ENCODE peak calls at places on chromosomes 2 and 18, in seven cellular contexts. Q is left lung; B is PC-9; O is spleen; X is left ventricle myocardium inferior; L is CD4-positive, CD25-positive, alpha-beta regulatory T cell; F is pancreas. I is an unnamed sample. For H3K4me1 and H3K9me3, the result is how much of the 10 kb centered on the place peaks cover.

GRCh38 chr18:8468911-8469310 is 140.3 kb upstream of the RAB12 start:
- DNase-seq in X (peak), L (no peak), F (no peak), O (no peak), Q (no peak), B (no peak), I (no peak)

GRCh38 chr2:226788881-226789485 is 10.6 kb downstream of the IRS1 start:
- DNase-seq in F (no peak), L (no peak), O (no peak), Q (no peak), X (no peak), B (no peak), I (no peak)

GRCh38 chr2:237685408-237685807 is 58.0 kb downstream of the LRRFIP1 start:
- DNase-seq in B (no peak), Q (no peak), O (peak), F (no peak), L (no peak), X (no peak), I (no peak)

GRCh38 chr18:58813821-58814220 is 50.9 kb upstream of the ZNF532 start:
- DNase-seq in L (no peak), B (no peak), O (no peak), X (no peak), Q (no peak), F (no peak), I (no peak)

GRCh38 chr2:81266106-81266505 is 961.6 kb upstream of the LRRTM1 start:
- DNase-seq in L (no peak), Q (no peak), F (no peak), X (no peak), O (no peak), B (no peak), I (no peak)

GRCh38 chr2:135776367-135776766 is 34.7 kb downstream of the UBXN4 start:
- DNase-seq in Q (no peak), X (no peak), F (no peak), L (no peak), O (no peak), B (no peak), I (no peak)

GRCh38 chr2:20153131-20153851 is 71.6 kb downstream of the SDC1 start:
- DNase-seq in X (no peak), B (no peak), O (no peak), F (no peak), L (no peak), Q (no peak), I (no peak)

GRCh38 chr2:197307933-197308521 is 2.6 kb downstream of the ANKRD44 start:
- DNase-seq in O (no peak), L (no peak), B (no peak), F (no peak), Q (peak), X (no peak), I (no peak)

GRCh38 chr2:203061346-203061745 is 46.7 kb downstream of the NBEAL1 start:
- DNase-seq in O (no peak), F (no peak), L (no peak), X (no peak), Q (no peak), B (no peak), I (no peak)

GRCh38 chr2:164066095-164066494 is 330.3 kb upstream of the FIGN start:
- DNase-seq in O (no peak), B (no peak), F (no peak), L (no peak), X (no peak), Q (no peak), I (no peak)

GRCh38 chr2:62197017-62197586 is 1.2 kb downstream of the B3GNT2 start:
- DNase-seq in F (peak), X (no peak), L (peak), B (peak), Q (peak), O (peak), I (peak)

GRCh38 chr2:216294305-216294704 is 78.0 kb downstream of the MARCHF4 start:
- DNase-seq in B (no peak), X (no peak), Q (no peak), L (no peak), O (no peak), F (no peak), I (no peak)

GRCh38 chr2:237483018-237483731 is 3.9 kb upstream of the MLPH start:
- DNase-seq in X (no peak), O (peak), Q (no peak), B (peak), F (no peak), L (no peak), I (no peak)

GRCh38 chr2:143742631-143743030 is 613.4 kb downstream of the ARHGAP15 start:
- DNase-seq in Q (no peak), O (no peak), F (no peak), L (no peak), X (no peak), B (no peak), I (no peak)

GRCh38 chr2:18445412-18446320 is 114.8 kb downstream of the RDH14 start:
- DNase-seq in O (no peak), Q (no peak), L (no peak), X (peak), B (no peak), F (no peak), I (no peak)

GRCh38 chr2:142693171-142693950 is 184.1 kb upstream of the KYNU start:
- DNase-seq in B (no peak), X (no peak), O (no peak), Q (no peak), F (no peak), L (no peak), I (no peak)

GRCh38 chr2:155866477-155866876 is 466.0 kb downstream of the NR4A2 start:
- DNase-seq in O (no peak), F (no peak), X (no peak), L (no peak), Q (no peak), B (no peak), I (no peak)

GRCh38 chr2:133054297-133054696 is 384.3 kb upstream of the LYPD1 start:
- DNase-seq in Q (no peak), B (no peak), X (no peak), O (no peak), F (no peak), L (no peak), I (no peak)

GRCh38 chr2:161547130-161547529 is 77.1 kb upstream of the SLC4A10 start:
- DNase-seq in O (no peak), F (no peak), Q (peak), L (no peak), B (no peak), X (no peak), I (no peak)

GRCh38 chr2:145421841-145422240 is 901.9 kb upstream of the ZEB2 start:
- DNase-seq in F (no peak), L (no peak), Q (no peak), X (no peak), B (no peak), O (no peak), I (no peak)

GRCh38 chr2:54878182-54878581 is 154.7 kb downstream of the EML6 start:
- DNase-seq in B (no peak), O (no peak), L (no peak), Q (no peak), X (no peak), F (no peak), I (no peak)

GRCh38 chr2:217837530-217837929 is 165.3 kb downstream of the TNS1 start:
- DNase-seq in O (no peak), X (no peak), F (no peak), Q (no peak), L (no peak), B (no peak), I (no peak)

GRCh38 chr2:238003234-238004032 is 36.6 kb downstream of the UBE2F start:
- DNase-seq in O (no peak), B (no peak), F (no peak), Q (no peak), L (no peak), X (no peak), I (no peak)

GRCh38 chr18:70195852-70196434 is 9.5 kb downstream of the RTTN start:
- DNase-seq in F (peak), O (no peak), X (no peak), B (peak), Q (no peak), L (no peak), I (no peak)

GRCh38 chr2:188089896-188090295 is 201.8 kb upstream of the GULP1 start:
- DNase-seq in F (no peak), O (no peak), L (no peak), X (no peak), Q (no peak), B (no peak), I (no peak)

GRCh38 chr18:48777026-48777736 is 173.6 kb downstream of the SMAD7 start:
- DNase-seq in L (peak), X (peak), O (peak), F (peak), Q (peak), B (peak), I (peak)

GRCh38 chr18:68316636-68317035 is 398.3 kb downstream of the TMX3 start:
- DNase-seq in X (no peak), L (no peak), F (no peak), B (no peak), O (no peak), Q (no peak), I (no peak)

GRCh38 chr2:235330775-235331438 is 162.9 kb upstream of the AGAP1 start:
- DNase-seq in L (no peak), O (no peak), F (no peak), B (peak), X (no peak), Q (no peak), I (no peak)

GRCh38 chr2:29113027-29113686 is 2.1 kb upstream of the CLIP4 start:
- DNase-seq in X (no peak), B (no peak), L (no peak), Q (no peak), O (no peak), F (no peak), I (no peak)

GRCh38 chr2:239822146-239822945 is 202.8 kb downstream of the NDUFA10 start:
- DNase-seq in X (no peak), L (no peak), F (no peak), Q (no peak), B (no peak), O (no peak), I (no peak)

GRCh38 chr2:158989165-158989564 is 20.7 kb downstream of the TANC1 start:
- DNase-seq in X (no peak), F (no peak), B (no peak), L (no peak), Q (no peak), O (no peak), I (no peak)

GRCh38 chr2:101628050-101628392 is 69.5 kb upstream of the MAP4K4 start:
- DNase-seq in B (no peak), X (no peak), F (no peak), Q (no peak), L (no peak), O (no peak), I (no peak)

GRCh38 chr2:8398040-8398668 is 283.7 kb upstream of the ID2 start:
- DNase-seq in O (no peak), L (no peak), B (no peak), X (no peak), Q (no peak), F (no peak), I (no peak)

GRCh38 chr2:136086253-136087016 is 31.5 kb downstream of the CXCR4 start:
- DNase-seq in Q (no peak), F (no peak), X (no peak), B (no peak), L (no peak), O (no peak), I (no peak)

GRCh38 chr18:79600141-79600540 is 79.5 kb upstream of the CTDP1 start:
- DNase-seq in F (no peak), Q (peak), L (no peak), B (no peak), X (peak), O (peak), I (no peak)

GRCh38 chr18:79599503-79599931 is 80.1 kb upstream of the CTDP1 start:
- DNase-seq in F (no peak), Q (peak), B (no peak), X (peak), O (peak), L (no peak), I (no peak)

GRCh38 chr18:79600596-79600995 is 79.0 kb upstream of the CTDP1 start:
- DNase-seq in X (no peak), O (peak), B (no peak), F (no peak), L (no peak), Q (peak), I (no peak)

GRCh38 chr18:79603321-79604204 is 76.0 kb upstream of the CTDP1 start:
- DNase-seq in L (no peak), F (no peak), Q (peak), B (no peak), O (peak), X (peak), I (no peak)

DNA sequence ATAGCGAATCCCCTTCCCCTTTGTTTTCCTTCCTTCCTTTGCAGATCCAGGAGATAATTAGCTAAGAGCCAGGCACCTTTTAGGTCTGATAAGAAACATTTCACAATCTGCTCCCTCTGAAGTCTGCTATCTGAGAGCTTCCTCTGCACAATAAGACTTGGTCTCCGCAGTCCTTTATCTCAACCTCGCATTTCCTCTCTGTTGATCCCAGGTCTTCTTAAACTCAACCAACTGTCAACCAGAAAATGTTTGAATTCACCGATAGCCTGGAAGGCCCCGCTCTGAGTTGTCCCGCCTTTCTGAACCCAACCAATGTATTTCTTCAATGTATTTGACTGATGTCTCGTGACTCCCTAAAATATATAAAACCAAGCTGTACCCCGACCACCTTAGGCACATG is 78.4 kb upstream of the CTDP1 start:
- DNase-seq in L (no peak), O (no peak), B (no peak), F (no peak), X (no peak), Q (no peak), I (no peak)
- H3K4me1 ChIP-seq in L (under half), O (under half), B (under half), F (under half), X (under half), Q (under half), I (under half)

GRCh38 chr2:148681443-148681842 is 36.9 kb downstream of the EPC2 start:
- DNase-seq in O (no peak), X (no peak), L (no peak), B (no peak), Q (no peak), F (no peak), I (no peak)

GRCh38 chr2:148675708-148676107 is 31.2 kb downstream of the EPC2 start:
- DNase-seq in O (no peak), Q (no peak), F (no peak), X (no peak), L (no peak), B (no peak), I (no peak)

GRCh38 chr2:148684507-148684906 is 40.0 kb downstream of the EPC2 start:
- DNase-seq in Q (no peak), L (no peak), F (no peak), O (no peak), X (no peak), B (no peak), I (no peak)

GRCh38 chr2:148680462-148680861 is 35.9 kb downstream of the EPC2 start:
- DNase-seq in O (no peak), F (no peak), B (no peak), Q (no peak), L (no peak), X (no peak), I (no peak)
- H3K9me3 ChIP-seq in O (under half), F (under half), B (under half), Q (under half), L (under half), X (under half), I (under half)

GRCh38 chr2:118635891-118636290 is 211.6 kb downstream of the EN1 start:
- DNase-seq in L (no peak), F (no peak), O (no peak), B (no peak), Q (no peak), X (no peak), I (no peak)
- H3K27ac ChIP-seq in L (no peak), F (no peak), O (no peak), B (no peak), Q (no peak), X (no peak), I (no peak)

GRCh38 chr18:44536041-44536440 is 144.6 kb upstream of the SETBP1 start:
- DNase-seq in Q (no peak), X (no peak), B (no peak), F (no peak), O (no peak), L (no peak), I (no peak)
- H3K4me1 ChIP-seq in Q (under half), X (under half), B (under half), F (under half), O (under half), L (under half), I (under half)

GRCh38 chr2:207288628-207289027 is 122.9 kb upstream of the KLF7 start:
- DNase-seq in O (no peak), B (no peak), L (no peak), Q (no peak), F (no peak), X (no peak), I (no peak)

GRCh38 chr2:207289295-207290018 is 123.7 kb upstream of the KLF7 start:
- DNase-seq in L (no peak), F (peak), B (peak), Q (no peak), X (no peak), O (no peak), I (no peak)

GRCh38 chr2:207290833-207291232 is 125.1 kb upstream of the KLF7 start:
- DNase-seq in F (no peak), X (no peak), B (no peak), L (no peak), Q (no peak), O (no peak), I (no peak)

GRCh38 chr2:207296265-207296948 is 130.7 kb upstream of the KLF7 start:
- DNase-seq in F (no peak), O (no peak), B (no peak), X (peak), Q (no peak), L (no peak), I (no peak)

GRCh38 chr2:207291287-207292249 is 125.8 kb upstream of the KLF7 start:
- DNase-seq in Q (no peak), O (no peak), L (no peak), F (no peak), X (no peak), B (no peak), I (no peak)
- H3K9me3 ChIP-seq in Q (under half), O (under half), L (under half), F (under half), X (under half), B (under half), I (under half)

GRCh38 chr2:170944545-170944944 is 15.5 kb downstream of the GORASP2 start:
- DNase-seq in B (no peak), X (no peak), L (no peak), F (no peak), Q (no peak), O (no peak), I (no peak)
- H3K27ac ChIP-seq in B (no peak), X (no peak), L (no peak), F (no peak), Q (no peak), O (no peak), I (no peak)

I was measured in effector memory CD4-positive, alpha-beta T cell.